ENCODE peak calls at places on chromosome 10, in seven cellular contexts. P is NCI-H1436; V is CD8-positive, alpha-beta memory T cell; Z is bronchial epithelial cell; C is stimulated activated CD8-positive, alpha-beta memory T cell treated with anti-CD3 and anti-CD28 coated beads, Interleukin-2, amount 100 ng/mL, for 48 hours; I is HEK293T; B is tibial artery. U is an unnamed sample.

GRCh38 chr10:6505300-6505699 is 74.8 kb downstream of the PRKCQ start:
- DNase-seq in P (no peak), V (no peak), Z (no peak), C (no peak), I (no peak), B (no peak), U (no peak)

GRCh38 chr10:26556756-26557640 is 118.9 kb downstream of the APBB1IP start:
- DNase-seq in P (peak), V (peak), Z (peak), C (no peak), I (peak), B (no peak), U (no peak)

GRCh38 chr10:14812271-14812670 is 25.6 kb downstream of the CDNF start:
- DNase-seq in P (peak), V (no peak), Z (no peak), C (no peak), I (no peak), B (no peak), U (no peak)

GRCh38 chr10:43197834-43198681 is 59.8 kb downstream of the CSGALNACT2 start:
- DNase-seq in P (no peak), V (no peak), Z (no peak), C (no peak), I (peak), B (peak), U (no peak)

GRCh38 chr10:71087622-71088021 is 124.7 kb upstream of the UNC5B start:
- DNase-seq in P (peak), V (no peak), Z (no peak), C (no peak), I (peak), B (peak), U (no peak)

GRCh38 chr10:4947635-4948596 is 15.3 kb upstream of the AKR1C1 start:
- DNase-seq in P (no peak), V (no peak), Z (peak), C (no peak), I (no peak), B (peak), U (no peak)

GRCh38 chr10:28833313-28833712 is 156.0 kb downstream of the BAMBI start:
- DNase-seq in P (no peak), V (no peak), Z (no peak), C (no peak), I (no peak), B (no peak), U (no peak)

GRCh38 chr10:70267161-70267933 is 16.5 kb downstream of the NPFFR1 start:
- DNase-seq in P (no peak), V (no peak), Z (peak), C (no peak), I (peak), B (no peak), U (peak)

GRCh38 chr10:71605263-71605962 is 114.2 kb downstream of the C10orf105 start:
- DNase-seq in P (no peak), V (no peak), Z (no peak), C (no peak), I (no peak), B (no peak), U (no peak)

GRCh38 chr10:89476150-89476549 is 59.2 kb downstream of the SLC16A12 start:
- DNase-seq in P (no peak), V (no peak), Z (no peak), C (no peak), I (no peak), B (no peak), U (no peak)

GRCh38 chr10:89398003-89398749 is 5.8 kb downstream of the IFIT1 start:
- DNase-seq in P (no peak), V (no peak), Z (no peak), C (no peak), I (no peak), B (no peak), U (no peak)

GRCh38 chr10:132811891-132812481 is 26.0 kb upstream of the NKX6-2 start:
- DNase-seq in P (no peak), V (no peak), Z (no peak), C (no peak), I (no peak), B (peak), U (no peak)

GRCh38 chr10:43585046-43585445 is 10.6 kb upstream of the ZNF239 start:
- DNase-seq in P (no peak), V (no peak), Z (no peak), C (no peak), I (no peak), B (no peak), U (no peak)

GRCh38 chr10:83248232-83248631 is 891.1 kb upstream of the GHITM start:
- DNase-seq in P (no peak), V (no peak), Z (no peak), C (no peak), I (no peak), B (no peak), U (no peak)

GRCh38 chr10:60430836-60431597 is 41.3 kb upstream of the ANK3 start:
- DNase-seq in P (no peak), V (no peak), Z (no peak), C (no peak), I (no peak), B (no peak), U (no peak)

GRCh38 chr10:103845983-103846382 is 9.4 kb downstream of the SH3PXD2A start:
- DNase-seq in P (no peak), V (no peak), Z (no peak), C (no peak), I (no peak), B (no peak), U (no peak)

U was measured in CMK.